ENCODE peak calls at places on chromosomes 1 and 21, in four cellular contexts. H is tibial artery; T is stimulated activated CD4-positive, alpha-beta T cell treated with anti-CD3 and anti-CD28 coated beads, Interleukin-1b, Interleukin-23, amount 100 ng/mL, for 24 hours; L is DND-41. W is an unnamed sample.

GRCh38 chr1:30444850-30445249 is 278.5 kb downstream of the MATN1 start:
- DNase-seq in H (no peak), L (no peak), T (no peak), W (no peak)

GRCh38 chr1:113456967-113457366 is 66.7 kb downstream of the MAGI3 start:
- DNase-seq in T (no peak), H (peak), L (no peak), W (no peak)

GRCh38 chr1:175129182-175129581 is 61.5 kb downstream of the TNN start:
- DNase-seq in H (no peak), L (no peak), T (no peak), W (no peak)

GRCh38 chr1:219772265-219773036 is 155.9 kb downstream of the SLC30A10 start:
- DNase-seq in T (no peak), L (no peak), H (no peak), W (no peak)

GRCh38 chr1:40379785-40380452 is 6.4 kb downstream of the SMAP2 start:
- DNase-seq in L (no peak), H (no peak), T (no peak), W (no peak)

GRCh38 chr21:39675595-39675994 is 62.9 kb downstream of the B3GALT5 start:
- DNase-seq in H (no peak), T (no peak), L (no peak), W (no peak)

GRCh38 chr1:89606227-89606945 is 26.5 kb upstream of the LRRC8C start:
- DNase-seq in H (no peak), L (no peak), T (no peak), W (no peak)

GRCh38 chr1:21955474-21956281 is 18.6 kb upstream of the HSPG2 start:
- DNase-seq in T (no peak), L (peak), H (peak), W (peak)

GRCh38 chr1:36014722-36015220 is 69.1 kb upstream of the TEKT2 start:
- DNase-seq in T (no peak), L (no peak), H (no peak), W (no peak)

GRCh38 chr1:212021563-212021962 is 13.8 kb downstream of the INTS7 start:
- DNase-seq in T (no peak), H (no peak), L (no peak), W (no peak)

W was measured in WERI-Rb-1.